ENCODE peak calls at places on chromosome 4, in seven cellular contexts. One of them, this sample, is unnamed.
A peak's percentile ranks its signal among the peaks of the same experiment; 100 is the strongest.

GRCh38 chr4:169984203-169984602 is 42.0 kb downstream of the MFAP3L start:
- DNase-seq in heart right ventricle: no peak
- DNase-seq in fibroblast of pulmonary artery: no peak
- DNase-seq in GM06990: no peak
- DNase-seq in cardiac muscle cell: no peak
- DNase-seq in Calu3: no peak
- DNase-seq in left lung: no peak
- DNase-seq in this sample: no peak

GRCh38 chr4:92304636-92305035 is 870 bp downstream of the GRID2 start:
- DNase-seq in heart right ventricle: no peak
- DNase-seq in fibroblast of pulmonary artery: peak; percentile 13
- DNase-seq in GM06990: no peak
- DNase-seq in cardiac muscle cell: peak; percentile 20
- DNase-seq in Calu3: no peak
- DNase-seq in left lung: no peak
- DNase-seq in this sample: peak; percentile 25

GRCh38 chr4:100340534-100341364 is 150.5 kb upstream of the DDIT4L start:
- DNase-seq in heart right ventricle: no peak
- DNase-seq in fibroblast of pulmonary artery: peak; percentile 51
- DNase-seq in GM06990: no peak
- DNase-seq in cardiac muscle cell: no peak
- DNase-seq in Calu3: no peak
- DNase-seq in left lung: no peak
- DNase-seq in this sample: no peak

GRCh38 chr4:42306221-42307109 is 90.8 kb upstream of the SHISA3 start:
- DNase-seq in heart right ventricle: peak; percentile 6
- DNase-seq in fibroblast of pulmonary artery: peak; percentile 19
- DNase-seq in GM06990: no peak
- DNase-seq in cardiac muscle cell: no peak
- DNase-seq in Calu3: no peak
- DNase-seq in left lung: no peak
- DNase-seq in this sample: no peak

GRCh38 chr4:56026596-56026995 is 77.9 kb downstream of the CEP135 start:
- DNase-seq in heart right ventricle: no peak
- DNase-seq in fibroblast of pulmonary artery: peak; percentile 24
- DNase-seq in GM06990: no peak
- DNase-seq in cardiac muscle cell: no peak
- DNase-seq in Calu3: no peak
- DNase-seq in left lung: no peak
- DNase-seq in this sample: no peak

GRCh38 chr4:134201216-134202098 is at the start of gene PABPC4L:
- DNase-seq in heart right ventricle: peak; percentile 79
- DNase-seq in fibroblast of pulmonary artery: peak; percentile 75
- DNase-seq in GM06990: no peak
- DNase-seq in cardiac muscle cell: peak; percentile 83
- DNase-seq in Calu3: no peak
- DNase-seq in left lung: peak; percentile 58
- DNase-seq in this sample: peak; percentile 72

GRCh38 chr4:13875160-13875559 is 247.6 kb upstream of the BOD1L1 start:
- DNase-seq in heart right ventricle: no peak
- DNase-seq in fibroblast of pulmonary artery: no peak
- DNase-seq in GM06990: no peak
- DNase-seq in cardiac muscle cell: no peak
- DNase-seq in Calu3: no peak
- DNase-seq in left lung: no peak
- DNase-seq in this sample: no peak

GRCh38 chr4:163356104-163356503 is 12.4 kb downstream of the NPY5R start:
- DNase-seq in heart right ventricle: no peak
- DNase-seq in fibroblast of pulmonary artery: no peak
- DNase-seq in GM06990: no peak
- DNase-seq in cardiac muscle cell: no peak
- DNase-seq in Calu3: no peak
- DNase-seq in left lung: no peak
- DNase-seq in this sample: no peak

GRCh38 chr4:159966741-159967140 is 863.9 kb downstream of the RAPGEF2 start:
- DNase-seq in heart right ventricle: no peak
- DNase-seq in fibroblast of pulmonary artery: no peak
- DNase-seq in GM06990: no peak
- DNase-seq in cardiac muscle cell: no peak
- DNase-seq in Calu3: no peak
- DNase-seq in left lung: no peak
- DNase-seq in this sample: no peak

GRCh38 chr4:147901886-147902285 is 170.0 kb downstream of the ARHGAP10 start:
- DNase-seq in heart right ventricle: no peak
- DNase-seq in fibroblast of pulmonary artery: peak; percentile 24
- DNase-seq in GM06990: no peak
- DNase-seq in cardiac muscle cell: no peak
- DNase-seq in Calu3: no peak
- DNase-seq in left lung: no peak
- DNase-seq in this sample: no peak

GRCh38 chr4:10622728-10623127 is 61.8 kb downstream of the CLNK start:
- DNase-seq in heart right ventricle: no peak
- DNase-seq in fibroblast of pulmonary artery: peak; percentile 39
- DNase-seq in GM06990: no peak
- DNase-seq in cardiac muscle cell: no peak
- DNase-seq in Calu3: no peak
- DNase-seq in left lung: no peak
- DNase-seq in this sample: no peak
- TF ChIP-seq CTCF in heart right ventricle: no peak
- TF ChIP-seq CTCF in fibroblast of pulmonary artery: peak; percentile 54
- TF ChIP-seq CTCF in GM06990: peak; percentile 56
- TF ChIP-seq CTCF in cardiac muscle cell: peak; percentile 58
- TF ChIP-seq CTCF in Calu3: no peak
- TF ChIP-seq CTCF in left lung: no peak
- TF ChIP-seq CTCF in this sample: peak; percentile 30

GRCh38 chr4:188781655-188782054 is 642.4 kb downstream of the TRIML1 start:
- DNase-seq in heart right ventricle: no peak
- DNase-seq in fibroblast of pulmonary artery: no peak
- DNase-seq in GM06990: no peak
- DNase-seq in cardiac muscle cell: peak; percentile 32
- DNase-seq in Calu3: peak; percentile 19
- DNase-seq in left lung: no peak
- DNase-seq in this sample: no peak
- TF ChIP-seq CTCF in heart right ventricle: no peak
- TF ChIP-seq CTCF in fibroblast of pulmonary artery: no peak
- TF ChIP-seq CTCF in GM06990: no peak
- TF ChIP-seq CTCF in cardiac muscle cell: no peak
- TF ChIP-seq CTCF in Calu3: peak; percentile 32
- TF ChIP-seq CTCF in left lung: no peak
- TF ChIP-seq CTCF in this sample: peak; percentile 62

GRCh38 chr4:109552240-109552639 is 7.8 kb upstream of the MCUB start:
- DNase-seq in heart right ventricle: no peak
- DNase-seq in fibroblast of pulmonary artery: no peak
- DNase-seq in GM06990: no peak
- DNase-seq in cardiac muscle cell: no peak
- DNase-seq in Calu3: no peak
- DNase-seq in left lung: no peak
- DNase-seq in this sample: no peak

GRCh38 chr4:109548655-109549054 is 11.4 kb upstream of the MCUB start:
- DNase-seq in heart right ventricle: peak; percentile 22
- DNase-seq in fibroblast of pulmonary artery: peak; percentile 88
- DNase-seq in GM06990: no peak
- DNase-seq in cardiac muscle cell: no peak
- DNase-seq in Calu3: no peak
- DNase-seq in left lung: peak; percentile 48
- DNase-seq in this sample: peak; percentile 38

GRCh38 chr4:109553130-109553529 is 6.9 kb upstream of the MCUB start:
- DNase-seq in heart right ventricle: no peak
- DNase-seq in fibroblast of pulmonary artery: no peak
- DNase-seq in GM06990: no peak
- DNase-seq in cardiac muscle cell: no peak
- DNase-seq in Calu3: no peak
- DNase-seq in left lung: no peak
- DNase-seq in this sample: no peak

GRCh38 chr4:109547394-109547793 is 12.7 kb upstream of the MCUB start:
- DNase-seq in heart right ventricle: no peak
- DNase-seq in fibroblast of pulmonary artery: no peak
- DNase-seq in GM06990: no peak
- DNase-seq in cardiac muscle cell: no peak
- DNase-seq in Calu3: no peak
- DNase-seq in left lung: no peak
- DNase-seq in this sample: peak; percentile 19
- TF ChIP-seq CTCF in heart right ventricle: no peak
- TF ChIP-seq CTCF in fibroblast of pulmonary artery: no peak
- TF ChIP-seq CTCF in GM06990: no peak
- TF ChIP-seq CTCF in cardiac muscle cell: no peak
- TF ChIP-seq CTCF in Calu3: no peak
- TF ChIP-seq CTCF in left lung: no peak
- TF ChIP-seq CTCF in this sample: no peak

GRCh38 chr4:1023241-1023640 is 11.8 kb downstream of the FGFRL1 start:
- DNase-seq in heart right ventricle: no peak
- DNase-seq in fibroblast of pulmonary artery: no peak
- DNase-seq in GM06990: no peak
- DNase-seq in cardiac muscle cell: no peak
- DNase-seq in Calu3: no peak
- DNase-seq in left lung: no peak
- DNase-seq in this sample: no peak
- TF ChIP-seq CTCF in heart right ventricle: no peak
- TF ChIP-seq CTCF in fibroblast of pulmonary artery: no peak
- TF ChIP-seq CTCF in GM06990: no peak
- TF ChIP-seq CTCF in cardiac muscle cell: no peak
- TF ChIP-seq CTCF in Calu3: no peak
- TF ChIP-seq CTCF in left lung: no peak
- TF ChIP-seq CTCF in this sample: no peak

DNA sequence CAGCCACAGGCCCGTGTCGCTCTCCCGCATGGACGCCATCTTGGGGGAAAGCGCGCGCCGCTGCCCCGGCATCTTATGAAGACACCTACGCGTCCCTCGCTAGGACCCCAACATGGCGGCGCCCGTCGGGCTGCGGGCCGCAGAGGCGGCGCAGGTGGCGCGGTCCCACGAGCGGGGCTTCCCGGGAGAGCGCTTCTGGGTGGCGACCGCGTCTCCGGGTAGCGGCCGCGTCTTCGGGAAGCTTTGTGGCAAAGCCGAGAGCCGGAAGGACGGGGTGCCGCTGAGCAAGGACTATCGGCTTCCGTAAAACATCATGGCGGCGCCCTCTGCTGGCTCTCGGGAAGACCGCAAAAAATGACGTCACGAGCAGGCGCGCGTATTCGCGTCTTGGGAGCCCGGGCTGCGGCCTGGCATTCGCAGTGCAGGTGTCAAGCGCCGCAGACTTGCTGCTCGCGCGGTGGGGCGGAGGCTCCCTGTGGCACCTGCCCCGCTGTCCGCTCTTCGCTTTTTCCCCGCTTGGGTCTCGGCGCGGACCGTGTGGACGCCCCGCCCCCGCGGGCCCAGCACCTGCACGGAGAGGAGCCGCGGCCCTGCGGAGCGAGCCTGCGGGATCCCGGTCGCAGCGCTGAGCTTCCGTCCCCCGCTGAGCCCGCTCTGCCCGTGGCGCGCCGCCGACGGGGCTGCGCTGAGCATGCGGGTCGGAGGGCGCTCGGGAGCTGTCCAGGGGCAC is at the start of gene NELFA:
- DNase-seq in heart right ventricle: peak; percentile 94
- DNase-seq in fibroblast of pulmonary artery: peak; percentile 95
- DNase-seq in GM06990: peak; percentile 93
- DNase-seq in cardiac muscle cell: peak; percentile 98
- DNase-seq in Calu3: peak; percentile 90
- DNase-seq in left lung: peak; percentile 96
- DNase-seq in this sample: peak; percentile 98
- TF ChIP-seq CTCF in heart right ventricle: peak; percentile 75
- TF ChIP-seq CTCF in fibroblast of pulmonary artery: peak; percentile 43
- TF ChIP-seq CTCF in GM06990: no peak
- TF ChIP-seq CTCF in cardiac muscle cell: peak; percentile 32
- TF ChIP-seq CTCF in Calu3: no peak
- TF ChIP-seq CTCF in left lung: peak; percentile 40
- TF ChIP-seq CTCF in this sample: no peak

DNA sequence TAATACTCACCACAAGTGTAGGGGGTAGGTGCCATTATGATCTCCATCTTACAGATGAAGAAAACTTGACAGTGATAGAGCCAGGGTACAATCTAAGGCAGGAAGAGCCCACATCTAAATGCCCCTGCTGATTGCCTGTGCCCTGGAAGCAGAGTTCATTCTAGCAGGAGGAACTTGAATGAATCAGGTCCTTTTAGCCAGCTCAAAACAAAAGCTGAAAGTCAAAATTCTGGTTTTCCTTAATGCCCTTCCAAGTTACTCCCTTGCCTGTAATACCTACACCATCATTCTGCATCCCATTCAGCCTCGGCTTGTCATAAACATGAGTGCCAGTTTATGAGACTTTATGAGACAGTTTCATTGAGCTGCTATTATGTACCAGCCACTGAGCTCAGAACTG is 89.6 kb downstream of the SCD5 start:
- DNase-seq in heart right ventricle: no peak
- DNase-seq in fibroblast of pulmonary artery: no peak
- DNase-seq in GM06990: no peak
- DNase-seq in cardiac muscle cell: no peak
- DNase-seq in Calu3: no peak
- DNase-seq in left lung: no peak
- DNase-seq in this sample: no peak
- TF ChIP-seq CTCF in heart right ventricle: no peak
- TF ChIP-seq CTCF in fibroblast of pulmonary artery: no peak
- TF ChIP-seq CTCF in GM06990: no peak
- TF ChIP-seq CTCF in cardiac muscle cell: no peak
- TF ChIP-seq CTCF in Calu3: no peak
- TF ChIP-seq CTCF in left lung: no peak
- TF ChIP-seq CTCF in this sample: no peak

GRCh38 chr4:119526786-119527550 is 101.6 kb downstream of the PDE5A start:
- DNase-seq in heart right ventricle: no peak
- DNase-seq in fibroblast of pulmonary artery: no peak
- DNase-seq in GM06990: no peak
- DNase-seq in cardiac muscle cell: no peak
- DNase-seq in Calu3: no peak
- DNase-seq in left lung: no peak
- DNase-seq in this sample: no peak
- TF ChIP-seq CTCF in heart right ventricle: no peak
- TF ChIP-seq CTCF in fibroblast of pulmonary artery: no peak
- TF ChIP-seq CTCF in GM06990: no peak
- TF ChIP-seq CTCF in cardiac muscle cell: no peak
- TF ChIP-seq CTCF in Calu3: no peak
- TF ChIP-seq CTCF in left lung: no peak
- TF ChIP-seq CTCF in this sample: no peak

DNA sequence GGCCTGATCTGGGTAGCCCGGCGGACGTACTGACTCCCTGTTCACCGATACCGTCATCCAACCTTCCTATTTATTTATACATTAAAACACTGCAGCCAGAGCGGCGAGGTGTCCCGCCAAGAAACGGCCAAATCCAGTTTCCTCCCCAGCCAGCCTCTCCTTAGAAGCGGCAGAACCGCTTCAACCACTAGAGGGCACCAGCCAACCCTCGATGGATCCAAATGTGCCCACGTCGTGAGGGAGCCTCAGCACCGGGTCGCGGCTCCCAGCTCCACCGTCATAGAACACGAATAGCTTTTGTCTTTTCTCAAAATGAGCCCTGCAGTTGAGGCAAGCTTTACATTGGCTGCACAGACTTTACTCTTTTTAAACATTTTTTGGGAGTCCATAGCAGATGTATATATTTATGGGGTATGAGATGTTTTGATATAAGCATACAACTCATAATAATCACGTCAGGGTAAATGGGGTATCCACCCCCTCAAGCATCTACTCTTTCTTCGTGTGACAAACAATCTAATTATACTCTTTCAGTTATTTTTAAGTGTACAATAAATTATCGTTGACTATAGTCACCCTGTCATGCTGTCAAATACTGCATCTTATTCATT is 13.0 kb upstream of the HELT start:
- DNase-seq in heart right ventricle: peak; percentile 83
- DNase-seq in fibroblast of pulmonary artery: peak; percentile 80
- DNase-seq in GM06990: no peak
- DNase-seq in cardiac muscle cell: peak; percentile 89
- DNase-seq in Calu3: peak; percentile 81
- DNase-seq in left lung: peak; percentile 85
- DNase-seq in this sample: peak; percentile 95
- TF ChIP-seq CTCF in heart right ventricle: peak; percentile 93
- TF ChIP-seq CTCF in fibroblast of pulmonary artery: peak; percentile 93
- TF ChIP-seq CTCF in GM06990: peak; percentile 96
- TF ChIP-seq CTCF in cardiac muscle cell: peak; percentile 97
- TF ChIP-seq CTCF in Calu3: peak; percentile 53
- TF ChIP-seq CTCF in left lung: peak; percentile 94
- TF ChIP-seq CTCF in this sample: peak; percentile 95